ENCODE peak calls at places on chromosomes 7 and 10, in ten cellular contexts. One of them, this sample, is unnamed.

GRCh38 chr10:78394050-78394449 is 360.4 kb downstream of the RPS24 start:
- ATAC-seq in mucosa of descending colon: no peak
- ATAC-seq in CD8-positive, alpha-beta T cell: no peak
- ATAC-seq in body of pancreas: no peak
- ATAC-seq in pancreas: no peak
- ATAC-seq in aorta: no peak
- ATAC-seq in heart right ventricle: no peak
- ATAC-seq in K562: no peak
- ATAC-seq in right lobe of liver: no peak
- ATAC-seq in Panc1: no peak
- ATAC-seq in this sample: no peak

GRCh38 chr7:25831901-25832411 is 320.0 kb upstream of the NFE2L3 start:
- ATAC-seq in body of pancreas: no peak
- ATAC-seq in pancreas: no peak
- ATAC-seq in Panc1: peak
- ATAC-seq in heart right ventricle: no peak
- ATAC-seq in K562: no peak
- ATAC-seq in aorta: no peak
- ATAC-seq in right lobe of liver: no peak
- ATAC-seq in mucosa of descending colon: no peak
- ATAC-seq in CD8-positive, alpha-beta T cell: no peak
- ATAC-seq in this sample: no peak

GRCh38 chr7:155344270-155344617 is 46.6 kb downstream of the INSIG1 start:
- ATAC-seq in pancreas: peak
- ATAC-seq in Panc1: no peak
- ATAC-seq in right lobe of liver: no peak
- ATAC-seq in K562: peak
- ATAC-seq in aorta: no peak
- ATAC-seq in CD8-positive, alpha-beta T cell: no peak
- ATAC-seq in mucosa of descending colon: no peak
- ATAC-seq in heart right ventricle: no peak
- ATAC-seq in body of pancreas: peak
- ATAC-seq in this sample: no peak

GRCh38 chr10:89382757-89383156 is 4.9 kb downstream of the IFIT1B start:
- ATAC-seq in heart right ventricle: no peak
- ATAC-seq in right lobe of liver: no peak
- ATAC-seq in aorta: no peak
- ATAC-seq in pancreas: no peak
- ATAC-seq in Panc1: no peak
- ATAC-seq in mucosa of descending colon: no peak
- ATAC-seq in CD8-positive, alpha-beta T cell: no peak
- ATAC-seq in body of pancreas: no peak
- ATAC-seq in K562: no peak
- ATAC-seq in this sample: no peak

GRCh38 chr7:101911011-101911799 is 93.8 kb downstream of the CUX1 start:
- ATAC-seq in body of pancreas: no peak
- ATAC-seq in mucosa of descending colon: peak
- ATAC-seq in Panc1: peak
- ATAC-seq in right lobe of liver: peak
- ATAC-seq in K562: peak
- ATAC-seq in pancreas: no peak
- ATAC-seq in aorta: peak
- ATAC-seq in CD8-positive, alpha-beta T cell: no peak
- ATAC-seq in heart right ventricle: peak
- ATAC-seq in this sample: peak

GRCh38 chr10:115379064-115379463 is 285.9 kb downstream of the ATRNL1 start:
- ATAC-seq in aorta: no peak
- ATAC-seq in CD8-positive, alpha-beta T cell: no peak
- ATAC-seq in body of pancreas: no peak
- ATAC-seq in K562: no peak
- ATAC-seq in heart right ventricle: no peak
- ATAC-seq in pancreas: no peak
- ATAC-seq in mucosa of descending colon: no peak
- ATAC-seq in Panc1: no peak
- ATAC-seq in right lobe of liver: no peak
- ATAC-seq in this sample: no peak

GRCh38 chr10:13658864-13659685 is 72.3 kb downstream of the PRPF18 start:
- ATAC-seq in right lobe of liver: peak
- ATAC-seq in aorta: no peak
- ATAC-seq in pancreas: peak
- ATAC-seq in Panc1: no peak
- ATAC-seq in mucosa of descending colon: no peak
- ATAC-seq in heart right ventricle: peak
- ATAC-seq in CD8-positive, alpha-beta T cell: no peak
- ATAC-seq in K562: no peak
- ATAC-seq in body of pancreas: no peak
- ATAC-seq in this sample: peak

GRCh38 chr7:17095001-17095574 is 203.4 kb upstream of the AHR start:
- ATAC-seq in mucosa of descending colon: no peak
- ATAC-seq in body of pancreas: no peak
- ATAC-seq in CD8-positive, alpha-beta T cell: no peak
- ATAC-seq in Panc1: peak
- ATAC-seq in aorta: no peak
- ATAC-seq in heart right ventricle: no peak
- ATAC-seq in K562: no peak
- ATAC-seq in right lobe of liver: no peak
- ATAC-seq in pancreas: no peak
- ATAC-seq in this sample: no peak

DNA sequence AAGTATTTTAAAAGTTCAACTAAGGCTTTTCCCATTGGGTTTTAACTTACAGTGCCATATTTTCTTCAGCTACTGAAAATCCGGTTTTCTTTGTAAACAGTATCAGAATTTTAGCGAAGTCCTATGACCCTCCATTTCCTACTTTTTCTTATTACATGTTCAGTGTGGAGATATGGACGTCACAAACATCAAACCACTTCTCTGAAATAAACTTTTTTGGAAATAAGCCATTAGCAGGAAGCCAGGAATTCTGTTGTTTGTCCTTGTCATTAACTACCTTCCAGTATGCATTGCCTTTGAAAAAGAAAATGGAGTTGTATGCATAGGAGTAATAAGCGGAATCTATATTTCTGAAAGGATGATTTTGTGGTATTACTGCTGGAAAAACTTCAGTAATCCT is 9.1 kb downstream of the MMP21 start:
- ATAC-seq in CD8-positive, alpha-beta T cell: no peak
- ATAC-seq in K562: no peak
- ATAC-seq in body of pancreas: peak
- ATAC-seq in pancreas: peak
- ATAC-seq in Panc1: no peak
- ATAC-seq in aorta: no peak
- ATAC-seq in heart right ventricle: no peak
- ATAC-seq in mucosa of descending colon: no peak
- ATAC-seq in right lobe of liver: peak
- ATAC-seq in this sample: no peak
- H3K4me3 ChIP-seq in CD8-positive, alpha-beta T cell: no peak
- H3K4me3 ChIP-seq in K562: no peak
- H3K4me3 ChIP-seq in body of pancreas: no peak
- H3K4me3 ChIP-seq in pancreas: no peak
- H3K4me3 ChIP-seq in Panc1: no peak
- H3K4me3 ChIP-seq in aorta: no peak
- H3K4me3 ChIP-seq in heart right ventricle: no peak
- H3K4me3 ChIP-seq in mucosa of descending colon: no peak
- H3K4me3 ChIP-seq in right lobe of liver: no peak
- H3K4me3 ChIP-seq in this sample: no peak

DNA sequence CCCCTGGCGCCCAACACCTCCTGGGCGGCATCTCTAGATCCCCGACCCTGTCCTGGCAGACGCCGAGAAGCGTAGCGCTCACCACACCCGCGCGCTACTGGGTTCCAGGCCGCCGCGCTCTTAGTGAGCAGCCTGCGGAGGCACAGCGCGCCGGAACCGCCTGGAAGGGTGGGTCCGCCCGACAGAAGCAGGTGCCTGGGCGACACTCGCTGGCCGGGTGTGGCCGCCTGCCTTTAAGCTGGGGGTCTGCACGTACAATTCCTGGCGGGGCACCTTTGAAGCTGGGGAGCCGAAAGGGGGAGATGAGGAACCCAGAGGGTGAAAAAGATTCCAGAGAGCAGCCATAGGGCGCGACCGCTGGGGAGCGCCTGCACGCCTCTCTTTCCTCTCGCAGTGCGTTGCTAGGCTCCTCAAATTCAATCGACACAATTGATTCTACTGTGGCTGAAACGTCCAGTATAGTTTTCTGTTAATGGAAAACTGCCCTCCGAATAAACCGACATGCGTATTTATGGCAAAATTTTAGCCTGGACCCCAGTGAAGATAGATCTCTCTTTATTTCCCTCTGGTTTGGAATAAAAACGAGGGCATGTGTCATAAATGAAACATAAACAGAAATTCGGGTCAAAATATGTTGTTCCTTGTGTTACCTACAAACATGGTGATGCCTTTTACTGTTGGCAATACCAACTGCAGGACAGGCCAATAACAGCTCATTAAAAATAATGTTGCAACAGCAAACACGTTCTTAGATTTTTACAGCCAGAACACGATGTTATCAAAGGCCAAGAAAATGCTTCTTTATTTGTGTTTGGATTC is 4.6 kb downstream of the HMX3 start:
- ATAC-seq in aorta: no peak
- ATAC-seq in right lobe of liver: peak
- ATAC-seq in CD8-positive, alpha-beta T cell: no peak
- ATAC-seq in body of pancreas: no peak
- ATAC-seq in pancreas: peak
- ATAC-seq in mucosa of descending colon: peak
- ATAC-seq in K562: no peak
- ATAC-seq in heart right ventricle: no peak
- ATAC-seq in Panc1: peak
- ATAC-seq in this sample: no peak
- H3K4me3 ChIP-seq in aorta: no peak
- H3K4me3 ChIP-seq in right lobe of liver: peak
- H3K4me3 ChIP-seq in CD8-positive, alpha-beta T cell: no peak
- H3K4me3 ChIP-seq in body of pancreas: no peak
- H3K4me3 ChIP-seq in pancreas: peak
- H3K4me3 ChIP-seq in mucosa of descending colon: no peak
- H3K4me3 ChIP-seq in K562: peak
- H3K4me3 ChIP-seq in heart right ventricle: no peak
- H3K4me3 ChIP-seq in Panc1: peak
- H3K4me3 ChIP-seq in this sample: no peak

GRCh38 chr10:93075369-93076221 is 1.9 kb downstream of the CYP26A1 start:
- ATAC-seq in aorta: peak
- ATAC-seq in heart right ventricle: no peak
- ATAC-seq in K562: no peak
- ATAC-seq in mucosa of descending colon: no peak
- ATAC-seq in Panc1: no peak
- ATAC-seq in right lobe of liver: no peak
- ATAC-seq in CD8-positive, alpha-beta T cell: no peak
- ATAC-seq in pancreas: no peak
- ATAC-seq in body of pancreas: no peak
- ATAC-seq in this sample: no peak
- H3K4me3 ChIP-seq in aorta: no peak
- H3K4me3 ChIP-seq in heart right ventricle: no peak
- H3K4me3 ChIP-seq in K562: no peak
- H3K4me3 ChIP-seq in mucosa of descending colon: no peak
- H3K4me3 ChIP-seq in Panc1: no peak
- H3K4me3 ChIP-seq in right lobe of liver: peak
- H3K4me3 ChIP-seq in CD8-positive, alpha-beta T cell: no peak
- H3K4me3 ChIP-seq in pancreas: no peak
- H3K4me3 ChIP-seq in body of pancreas: no peak
- H3K4me3 ChIP-seq in this sample: no peak

GRCh38 chr10:110651044-110651958 is 7.2 kb downstream of the RBM20 start:
- ATAC-seq in K562: peak
- ATAC-seq in aorta: peak
- ATAC-seq in mucosa of descending colon: no peak
- ATAC-seq in pancreas: no peak
- ATAC-seq in right lobe of liver: no peak
- ATAC-seq in Panc1: peak
- ATAC-seq in CD8-positive, alpha-beta T cell: peak
- ATAC-seq in body of pancreas: no peak
- ATAC-seq in heart right ventricle: peak
- ATAC-seq in this sample: peak

GRCh38 chr10:110649652-110650264 is 5.6 kb downstream of the RBM20 start:
- ATAC-seq in CD8-positive, alpha-beta T cell: no peak
- ATAC-seq in heart right ventricle: no peak
- ATAC-seq in mucosa of descending colon: no peak
- ATAC-seq in right lobe of liver: no peak
- ATAC-seq in aorta: no peak
- ATAC-seq in Panc1: no peak
- ATAC-seq in body of pancreas: no peak
- ATAC-seq in K562: no peak
- ATAC-seq in pancreas: no peak
- ATAC-seq in this sample: no peak

GRCh38 chr10:110650265-110650668 is 6.1 kb downstream of the RBM20 start:
- ATAC-seq in heart right ventricle: no peak
- ATAC-seq in pancreas: no peak
- ATAC-seq in mucosa of descending colon: no peak
- ATAC-seq in body of pancreas: no peak
- ATAC-seq in aorta: no peak
- ATAC-seq in Panc1: no peak
- ATAC-seq in K562: no peak
- ATAC-seq in right lobe of liver: no peak
- ATAC-seq in CD8-positive, alpha-beta T cell: no peak
- ATAC-seq in this sample: no peak

GRCh38 chr10:110647136-110647430 is 2.9 kb downstream of the RBM20 start:
- ATAC-seq in aorta: no peak
- ATAC-seq in CD8-positive, alpha-beta T cell: no peak
- ATAC-seq in body of pancreas: no peak
- ATAC-seq in K562: no peak
- ATAC-seq in Panc1: no peak
- ATAC-seq in pancreas: no peak
- ATAC-seq in right lobe of liver: no peak
- ATAC-seq in heart right ventricle: no peak
- ATAC-seq in mucosa of descending colon: no peak
- ATAC-seq in this sample: no peak

DNA sequence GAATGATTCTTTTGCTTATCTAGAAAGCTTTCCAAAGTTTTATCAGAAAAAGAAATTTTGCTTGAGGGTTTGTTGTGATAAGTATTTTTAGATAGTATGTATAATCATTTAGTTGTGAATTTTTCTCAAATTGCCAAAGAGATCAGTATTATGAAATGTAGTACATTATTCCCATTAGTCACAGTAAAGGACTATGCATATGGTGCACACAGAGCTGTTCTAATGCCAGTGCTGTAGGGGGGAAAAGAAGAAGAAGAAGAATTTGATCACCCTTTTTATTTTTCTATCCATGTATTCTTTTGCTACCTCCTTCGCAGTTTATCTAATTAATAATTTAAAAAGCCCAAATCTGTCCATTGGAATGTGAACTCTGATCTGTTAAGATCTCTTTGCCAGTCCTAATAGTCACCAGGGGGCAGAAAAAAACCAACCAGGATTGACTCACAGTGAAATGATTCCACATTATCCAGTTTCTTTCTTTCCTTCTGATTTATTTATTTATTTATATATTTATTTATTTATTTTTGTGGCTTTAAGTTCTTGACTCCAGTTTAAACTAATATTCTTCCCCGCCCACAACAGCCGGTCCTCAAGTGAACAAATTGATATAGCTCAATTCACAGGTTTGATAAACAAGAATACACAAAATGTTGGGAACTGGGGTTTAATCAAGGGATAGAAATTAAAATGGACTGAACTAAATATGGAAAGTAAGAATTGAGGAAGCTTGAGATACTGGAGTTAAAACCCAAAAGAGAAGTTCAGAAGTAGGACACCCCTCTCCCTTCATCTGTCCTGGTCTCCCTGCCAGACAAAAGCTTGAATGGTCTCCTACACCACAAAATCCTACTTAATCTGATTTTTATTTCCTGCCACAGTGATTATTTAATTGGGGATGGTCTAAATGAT is 4.9 kb downstream of the RBM20 start:
- ATAC-seq in pancreas: no peak
- ATAC-seq in body of pancreas: no peak
- ATAC-seq in CD8-positive, alpha-beta T cell: no peak
- ATAC-seq in K562: no peak
- ATAC-seq in Panc1: no peak
- ATAC-seq in heart right ventricle: no peak
- ATAC-seq in right lobe of liver: peak
- ATAC-seq in mucosa of descending colon: no peak
- ATAC-seq in aorta: no peak
- ATAC-seq in this sample: no peak
- H3K4me3 ChIP-seq in pancreas: no peak
- H3K4me3 ChIP-seq in body of pancreas: no peak
- H3K4me3 ChIP-seq in CD8-positive, alpha-beta T cell: no peak
- H3K4me3 ChIP-seq in K562: no peak
- H3K4me3 ChIP-seq in Panc1: no peak
- H3K4me3 ChIP-seq in heart right ventricle: peak
- H3K4me3 ChIP-seq in right lobe of liver: no peak
- H3K4me3 ChIP-seq in mucosa of descending colon: no peak
- H3K4me3 ChIP-seq in aorta: no peak
- H3K4me3 ChIP-seq in this sample: no peak

This sample was measured in gastroesophageal sphincter.